ENCODE peak calls at places on chromosomes 11 and 22, in six cellular contexts. A is HL-60, N is HFF-Myc, W is WTC11, S is fibroblast of lung, B is heart left ventricle. Z is an unnamed sample.

GRCh38 chr22:20571531-20572007 is 64.2 kb downstream of the MED15 start:
- DNase-seq in W (peak), B (no peak), S (peak), A (no peak), N (no peak), Z (peak)

GRCh38 chr11:32289701-32290100 is 145.6 kb downstream of the WT1 start:
- DNase-seq in W (no peak), S (no peak), B (no peak), A (no peak), N (no peak), Z (no peak)

GRCh38 chr22:49541451-49542230 is 286.0 kb downstream of the BRD1 start:
- DNase-seq in B (no peak), A (no peak), W (no peak), N (no peak), S (no peak), Z (no peak)

GRCh38 chr11:20031155-20032001 is 128.9 kb downstream of the DBX1 start:
- DNase-seq in S (peak), N (no peak), B (no peak), W (no peak), A (no peak), Z (no peak)

GRCh38 chr11:93850585-93851018 is at the start of gene VSTM5:
- DNase-seq in B (no peak), S (no peak), A (no peak), W (no peak), N (no peak), Z (no peak)

GRCh38 chr11:2963112-2963754 is 28.9 kb downstream of the NAP1L4 start:
- DNase-seq in S (no peak), A (no peak), B (no peak), W (no peak), N (no peak), Z (no peak)

GRCh38 chr11:56876621-56877312 is 111.9 kb upstream of the OR5AK2 start:
- DNase-seq in W (no peak), A (no peak), B (no peak), N (no peak), S (peak), Z (no peak)

GRCh38 chr11:116837231-116838091 is at the start of gene APOA1:
- DNase-seq in S (no peak), A (no peak), W (no peak), N (no peak), B (no peak), Z (no peak)

GRCh38 chr11:79087957-79088318 is 352.9 kb downstream of the TENM4 start:
- DNase-seq in A (no peak), S (peak), W (no peak), N (no peak), B (no peak), Z (no peak)

GRCh38 chr11:80967649-80968048 is 1526.8 kb upstream of the TENM4 start:
- DNase-seq in S (no peak), W (no peak), A (no peak), B (no peak), N (no peak), Z (no peak)

GRCh38 chr11:94747136-94748110 is 20.7 kb upstream of the AMOTL1 start:
- DNase-seq in A (no peak), B (no peak), S (no peak), W (no peak), N (no peak), Z (no peak)

GRCh38 chr22:29475550-29475949 is 4.5 kb upstream of the NEFH start:
- DNase-seq in W (no peak), S (no peak), N (no peak), A (no peak), B (no peak), Z (peak)

GRCh38 chr11:34798985-34799384 is 117.2 kb downstream of the APIP start:
- DNase-seq in W (no peak), A (no peak), N (no peak), S (no peak), B (no peak), Z (no peak)

GRCh38 chr11:124878497-124879228 is 13.4 kb downstream of the ROBO3 start:
- DNase-seq in W (no peak), S (no peak), B (no peak), A (no peak), N (no peak), Z (no peak)

GRCh38 chr11:19939415-19939929 is 220.8 kb downstream of the DBX1 start:
- DNase-seq in A (no peak), B (no peak), W (no peak), N (no peak), S (peak), Z (no peak)

GRCh38 chr11:134155946-134156865 is 67.6 kb downstream of the NCAPD3 start:
- DNase-seq in S (no peak), W (no peak), B (no peak), A (no peak), N (no peak), Z (no peak)

GRCh38 chr22:43435851-43436535 is 24.2 kb downstream of the MPPED1 start:
- DNase-seq in N (no peak), A (no peak), B (no peak), S (no peak), W (no peak), Z (no peak)

GRCh38 chr22:37681556-37682049 is 4.5 kb upstream of the NOL12 start:
- DNase-seq in N (no peak), B (peak), W (peak), S (peak), A (peak), Z (peak)

GRCh38 chr11:72123117-72123653 is 10.7 kb upstream of the ANAPC15 start:
- DNase-seq in B (no peak), S (peak), A (no peak), W (no peak), N (no peak), Z (no peak)

GRCh38 chr11:34053161-34053686 is 1.7 kb downstream of the CAPRIN1 start:
- DNase-seq in S (peak), W (peak), N (no peak), B (peak), A (no peak), Z (peak)

GRCh38 chr22:50269573-50270301 is 443 bp downstream of the MAPK11 start:
- DNase-seq in S (peak), W (peak), A (no peak), B (no peak), N (no peak), Z (peak)

GRCh38 chr22:44702479-44703219 is 645 bp downstream of the PRR5 start:
- DNase-seq in A (peak), S (peak), B (no peak), W (peak), N (no peak), Z (no peak)

GRCh38 chr11:130945945-130946344 is 29.7 kb upstream of the SNX19 start:
- DNase-seq in W (no peak), A (no peak), B (peak), N (peak), S (peak), Z (no peak)

GRCh38 chr22:49824185-49824925 is 3.3 kb downstream of the BRD1 start:
- DNase-seq in W (no peak), B (no peak), S (no peak), N (no peak), A (no peak), Z (no peak)

GRCh38 chr11:96447711-96448110 is 57.9 kb downstream of the JRKL start:
- DNase-seq in W (no peak), S (no peak), A (no peak), B (no peak), N (no peak), Z (no peak)

GRCh38 chr22:24178502-24179440 is 2.5 kb upstream of the SUSD2 start:
- DNase-seq in N (no peak), W (peak), A (no peak), S (no peak), B (peak), Z (no peak)
- TF ChIP-seq CTCF in N (peak), W (peak), A (peak), S (peak), B (peak), Z (no peak)

DNA sequence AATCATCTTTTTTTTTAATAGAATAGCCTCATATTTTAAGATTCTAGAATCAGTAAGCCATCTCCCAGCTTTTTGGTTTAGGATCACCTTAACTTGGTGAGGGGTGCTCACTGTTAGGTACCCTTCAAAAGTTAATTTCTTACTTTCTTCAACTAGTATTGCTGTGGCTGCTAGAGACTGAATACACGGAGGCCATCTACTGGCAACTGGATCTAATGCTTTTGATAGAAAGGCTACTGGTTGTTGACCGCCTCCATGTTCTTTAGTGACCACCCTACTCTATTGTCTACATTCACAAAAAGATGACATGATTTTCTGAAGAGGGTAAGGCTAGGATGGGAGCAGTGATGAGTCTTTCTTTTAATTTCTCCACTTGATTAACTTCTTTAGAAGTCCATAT is 16.7 kb upstream of the ALDH3B2 start:
- DNase-seq in B (no peak), S (no peak), N (no peak), A (no peak), W (no peak), Z (no peak)
- TF ChIP-seq CTCF in B (peak), S (peak), N (peak), A (no peak), W (no peak), Z (no peak)

DNA sequence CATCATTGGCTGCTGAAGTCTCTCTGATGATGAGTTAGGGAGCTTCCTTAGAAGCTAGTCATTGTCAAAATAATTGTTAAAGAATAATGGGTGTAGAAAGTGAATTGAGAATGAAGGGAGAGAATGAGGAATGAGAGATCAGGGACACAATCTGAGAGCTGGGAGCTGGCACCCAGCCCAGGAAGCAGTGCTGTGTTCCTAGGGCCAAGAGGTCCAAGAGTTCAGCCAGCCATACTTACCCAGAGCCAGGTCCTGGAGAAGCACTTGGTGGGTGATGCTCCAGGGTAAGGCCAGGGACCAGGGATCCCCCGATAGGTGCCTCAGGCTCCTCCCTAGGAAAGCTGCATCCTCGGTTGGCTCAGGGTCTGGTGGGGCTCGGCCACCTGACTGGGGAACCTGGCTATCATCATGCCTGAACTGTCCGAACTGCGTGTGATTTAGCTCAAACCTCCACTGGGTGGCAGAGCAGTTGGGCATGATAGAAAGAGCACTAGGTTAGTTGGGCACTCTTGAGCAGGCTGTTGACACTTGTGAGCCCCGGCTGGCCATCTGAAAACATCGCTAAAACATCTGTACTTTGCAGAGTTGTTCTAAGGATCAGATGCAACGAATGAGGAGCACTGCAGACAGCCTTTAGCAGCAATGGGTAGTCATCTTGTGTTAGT is 123.9 kb upstream of the NCAM1 start:
- DNase-seq in B (no peak), W (no peak), S (no peak), A (no peak), N (no peak), Z (no peak)
- TF ChIP-seq CTCF in B (peak), W (no peak), S (no peak), A (no peak), N (no peak), Z (no peak)

DNA sequence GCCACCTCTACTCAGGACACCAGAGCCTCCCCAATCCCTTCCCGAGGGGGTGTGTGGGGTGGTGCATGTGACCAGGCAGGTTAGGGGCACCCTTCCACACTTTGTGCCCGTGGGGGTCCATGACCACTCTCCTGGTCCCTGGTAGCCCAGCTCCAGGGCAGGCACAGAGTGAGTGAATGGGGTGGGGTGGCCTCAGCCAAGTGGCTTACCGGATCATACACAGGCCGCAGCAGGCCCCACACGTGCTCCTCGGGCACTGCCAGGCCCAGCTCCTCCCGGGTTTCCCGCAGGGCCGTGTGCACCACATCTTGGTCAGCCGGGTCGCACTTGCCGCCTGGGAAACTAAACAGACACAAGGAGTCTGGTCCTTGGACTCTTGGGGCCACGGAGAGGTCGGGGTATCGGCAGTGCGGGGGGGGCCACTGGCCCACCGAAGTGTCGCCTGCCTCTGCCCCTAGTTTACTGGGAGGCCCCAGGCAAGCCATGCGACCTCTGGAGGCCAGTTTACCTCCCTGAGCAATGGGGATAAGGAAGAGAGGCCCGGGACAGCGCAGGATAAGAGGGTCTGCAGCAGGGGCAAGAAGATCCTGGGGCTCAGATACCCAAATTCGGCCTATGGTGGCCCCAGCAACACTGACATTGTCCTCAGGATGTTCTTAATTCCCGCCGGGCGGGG is 889 bp downstream of the NUDT8 start:
- DNase-seq in B (no peak), W (no peak), N (no peak), S (no peak), A (no peak), Z (no peak)
- TF ChIP-seq CTCF in B (no peak), W (no peak), N (no peak), S (no peak), A (no peak), Z (no peak)

DNA sequence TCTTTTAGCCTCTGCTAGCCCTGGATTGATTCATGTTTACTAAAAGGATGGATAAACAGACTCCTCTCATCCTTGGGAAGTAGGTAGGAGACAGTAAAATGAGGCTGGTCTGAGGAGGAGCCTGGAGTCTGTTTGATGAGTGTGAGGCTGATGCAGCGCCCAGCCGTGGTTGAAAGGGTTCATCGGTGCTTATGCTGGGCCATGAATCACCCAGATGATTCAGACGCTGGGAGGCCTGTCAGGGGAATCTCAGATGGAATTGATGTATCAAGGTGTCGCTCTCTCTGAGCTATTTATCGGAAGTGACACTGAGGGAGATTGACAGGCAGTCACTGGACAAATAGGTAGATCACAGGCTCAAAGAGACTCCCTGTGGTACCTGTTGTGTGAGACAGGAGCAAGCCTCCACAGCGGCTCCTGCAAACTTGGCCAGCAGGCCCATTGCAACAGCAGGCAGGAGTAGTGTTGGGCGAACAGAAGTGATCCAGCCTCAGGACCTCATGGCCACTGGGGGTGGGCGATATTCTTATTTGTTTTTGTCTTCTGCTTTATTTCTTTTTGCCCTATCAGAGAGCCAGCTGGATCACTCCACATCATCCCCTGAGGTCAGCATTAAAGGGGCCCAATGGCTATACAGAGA is 109.9 kb upstream of the CADM1 start:
- DNase-seq in A (no peak), N (peak), S (peak), B (no peak), W (no peak), Z (no peak)
- TF ChIP-seq CTCF in A (no peak), N (no peak), S (no peak), B (no peak), W (no peak), Z (no peak)

DNA sequence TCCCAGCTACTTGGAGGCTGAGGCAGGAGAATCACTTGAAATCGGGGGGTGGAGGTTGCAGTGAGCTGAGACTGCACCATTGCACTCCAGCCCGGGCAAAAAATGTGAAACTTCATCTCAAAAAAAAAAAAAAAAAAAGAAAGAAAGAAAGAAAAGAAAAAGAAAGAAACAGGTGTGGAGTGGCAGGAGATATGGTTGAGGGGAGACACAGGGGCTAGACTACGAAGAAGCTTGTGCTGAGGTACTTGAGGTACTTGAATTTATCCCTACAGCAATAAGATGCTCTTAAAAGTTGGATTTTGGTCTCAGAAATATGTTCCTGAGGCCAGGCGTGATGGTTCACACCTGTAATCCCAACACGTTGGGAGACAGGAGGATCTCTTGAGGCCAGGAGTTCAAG is 2.2 kb upstream of the MAJIN start:
- DNase-seq in S (no peak), W (no peak), A (no peak), B (no peak), N (no peak), Z (no peak)
- TF ChIP-seq CTCF in S (no peak), W (no peak), A (no peak), B (no peak), N (no peak), Z (no peak)

DNA sequence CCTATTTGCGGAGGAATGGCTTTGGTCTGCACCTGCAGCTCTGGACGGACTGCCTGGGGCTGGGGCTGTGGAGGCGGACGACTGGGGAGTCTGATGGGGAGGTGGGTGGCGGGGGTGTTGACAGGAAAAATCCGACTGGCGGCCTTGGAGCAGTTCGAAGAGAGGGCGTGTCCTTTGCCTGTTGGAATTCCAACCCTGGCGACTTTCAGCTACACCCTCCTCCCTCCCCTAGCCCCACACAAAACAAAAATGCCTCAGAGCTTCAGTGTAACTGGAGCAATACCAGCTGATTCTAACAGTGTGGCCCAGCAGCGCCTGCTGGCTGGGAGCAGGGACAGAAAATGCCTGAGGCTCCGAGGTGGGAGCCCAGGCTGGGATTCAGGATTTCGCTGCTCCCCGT is 85.4 kb downstream of the ATXN10 start:
- DNase-seq in A (no peak), S (peak), B (no peak), W (peak), N (no peak), Z (no peak)
- TF ChIP-seq CTCF in A (no peak), S (no peak), B (peak), W (no peak), N (no peak), Z (no peak)

Z was measured in activated B cell treated with CpG ODN at 0.5 μM for 24 hours.